ENCODE peak calls at places on chromosomes 12 and 14, in five cellular contexts. J, H, M, U and A are unnamed samples.

GRCh38 chr12:50515587-50515986 is 10.8 kb downstream of the DIP2B start:
- DNase-seq in J (no peak), H (no peak), M (no peak), U (no peak), A (no peak)

GRCh38 chr14:91228112-91229004 is 16.1 kb downstream of the GPR68 start:
- DNase-seq in J (peak), H (peak), M (no peak), U (no peak), A (no peak)

GRCh38 chr12:120093592-120094355 is 22.8 kb downstream of the RAB35 start:
- DNase-seq in J (no peak), H (no peak), M (peak), U (no peak), A (no peak)

GRCh38 chr14:96722751-96723150 is 74.4 kb upstream of the VRK1 start:
- DNase-seq in J (no peak), H (no peak), M (no peak), U (no peak), A (no peak)

GRCh38 chr14:91337699-91338335 is 79.8 kb downstream of the CCDC88C start:
- DNase-seq in J (no peak), H (no peak), M (no peak), U (no peak), A (no peak)

GRCh38 chr14:35553808-35554207 is 19.8 kb downstream of the INSM2 start:
- DNase-seq in J (no peak), H (no peak), M (no peak), U (no peak), A (no peak)

GRCh38 chr12:66693901-66694513 is 15.1 kb upstream of the GRIP1 start:
- DNase-seq in J (no peak), H (peak), M (no peak), U (no peak), A (peak)

GRCh38 chr12:28876423-28876822 is 272.7 kb upstream of the FAR2 start:
- DNase-seq in J (no peak), H (no peak), M (no peak), U (no peak), A (no peak)

GRCh38 chr12:115404761-115405470 is 720.9 kb upstream of the TBX3 start:
- DNase-seq in J (no peak), H (no peak), M (no peak), U (no peak), A (no peak)

GRCh38 chr12:66881401-66881800 is 202.5 kb upstream of the GRIP1 start:
- DNase-seq in J (no peak), H (no peak), M (no peak), U (no peak), A (no peak)

GRCh38 chr12:125161712-125162023 is 96.4 kb downstream of the AACS start:
- DNase-seq in J (no peak), H (no peak), M (no peak), U (no peak), A (no peak)

GRCh38 chr14:59265808-59266207 is 77.3 kb downstream of the DAAM1 start:
- DNase-seq in J (peak), H (no peak), M (no peak), U (no peak), A (no peak)

GRCh38 chr12:43444940-43445564 is 107.0 kb downstream of the ADAMTS20 start:
- DNase-seq in J (peak), H (peak), M (peak), U (no peak), A (peak)

GRCh38 chr14:60863251-60863650 is 117.6 kb downstream of the TRMT5 start:
- DNase-seq in J (no peak), H (no peak), M (no peak), U (no peak), A (no peak)

GRCh38 chr12:34400423-34400881 is 378.2 kb downstream of the ALG10 start:
- DNase-seq in J (no peak), H (peak), M (peak), U (peak), A (no peak)

GRCh38 chr12:54680374-54680773 is 32.2 kb upstream of the DCD start:
- DNase-seq in J (peak), H (peak), M (peak), U (no peak), A (no peak)

GRCh38 chr14:89672636-89673279 is 255.7 kb upstream of the FOXN3 start:
- DNase-seq in J (no peak), H (no peak), M (no peak), U (no peak), A (peak)

GRCh38 chr12:2751686-2752085 is 43.1 kb upstream of the FKBP4 start:
- DNase-seq in J (no peak), H (no peak), M (peak), U (no peak), A (no peak)